ENCODE peak calls at places on chromosome 2, in six cellular contexts. F is HT-29, H is HTR-8/SVneo, C is osteoblast, R is mesothelial cell of epicardium, U is neural progenitor cell. N is an unnamed sample.

GRCh38 chr2:196718796-196719564 is 79.5 kb downstream of the CCDC150 start:
- DNase-seq in C (peak), U (peak), F (peak), H (peak), R (no peak), N (peak)

GRCh38 chr2:168697668-168698121 is 104.7 kb upstream of the NOSTRIN start:
- DNase-seq in R (no peak), C (no peak), H (no peak), U (no peak), F (no peak), N (peak)

GRCh38 chr2:240889601-240890560 is 6.1 kb downstream of the MAB21L4 start:
- DNase-seq in F (peak), U (no peak), C (no peak), R (no peak), H (no peak), N (no peak)

GRCh38 chr2:88838165-88838635 is 146.7 kb downstream of the RPIA start:
- DNase-seq in C (no peak), F (no peak), U (no peak), H (no peak), R (no peak), N (no peak)

GRCh38 chr2:86788881-86789686 is 1.6 kb downstream of the CD8A start:
- DNase-seq in F (no peak), C (peak), H (no peak), U (peak), R (no peak), N (peak)

GRCh38 chr2:70450641-70451250 is 102.9 kb downstream of the TGFA start:
- DNase-seq in C (no peak), H (no peak), F (no peak), U (no peak), R (peak), N (no peak)

GRCh38 chr2:222859786-222860726 is 780 bp upstream of the ACSL3 start:
- DNase-seq in U (peak), H (no peak), F (peak), R (no peak), C (peak), N (peak)

GRCh38 chr2:202034249-202035088 is 814 bp downstream of the FZD7 start:
- DNase-seq in U (peak), C (peak), H (no peak), F (peak), R (peak), N (peak)

GRCh38 chr2:70505613-70506391 is 47.8 kb downstream of the TGFA start:
- DNase-seq in U (no peak), F (no peak), H (no peak), C (no peak), R (no peak), N (no peak)

GRCh38 chr2:164840930-164841718 is 499 bp downstream of the COBLL1 start:
- DNase-seq in U (peak), R (peak), C (peak), H (peak), F (peak), N (peak)

GRCh38 chr2:75548036-75548573 is 12.6 kb downstream of the EVA1A start:
- DNase-seq in H (no peak), C (no peak), U (no peak), F (no peak), R (no peak), N (peak)

GRCh38 chr2:72334806-72335205 is 187.1 kb upstream of the CYP26B1 start:
- DNase-seq in R (no peak), H (no peak), F (no peak), C (no peak), U (no peak), N (no peak)

GRCh38 chr2:168560817-168561485 is 104.9 kb downstream of the CERS6 start:
- DNase-seq in F (no peak), R (no peak), U (no peak), C (no peak), H (no peak), N (no peak)

GRCh38 chr2:197212344-197213262 is 98.0 kb downstream of the ANKRD44 start:
- DNase-seq in H (no peak), R (no peak), F (no peak), U (no peak), C (peak), N (no peak)

GRCh38 chr2:56185582-56186046 is 1.8 kb downstream of the CCDC85A start:
- DNase-seq in H (peak), F (no peak), C (peak), U (peak), R (peak), N (peak)

GRCh38 chr2:290090-290722 is 2.3 kb upstream of the ALKAL2 start:
- DNase-seq in F (peak), R (peak), C (peak), H (peak), U (peak), N (peak)

GRCh38 chr2:169808211-169808610 is 9.5 kb downstream of the SSB start:
- DNase-seq in R (no peak), F (no peak), H (no peak), U (no peak), C (peak), N (no peak)

GRCh38 chr2:161245671-161246070 is 62.6 kb upstream of the PSMD14 start:
- DNase-seq in H (no peak), F (no peak), C (no peak), R (no peak), U (no peak), N (no peak)

GRCh38 chr2:20961858-20962257 is 82.0 kb downstream of the APOB start:
- DNase-seq in H (no peak), R (no peak), U (no peak), F (no peak), C (no peak), N (no peak)

GRCh38 chr2:54084600-54084999 is 30.8 kb upstream of the ACYP2 start:
- DNase-seq in H (no peak), F (peak), U (no peak), C (no peak), R (no peak), N (no peak)

GRCh38 chr2:214310319-214310718 is 100.5 kb upstream of the VWC2L start:
- DNase-seq in R (no peak), U (peak), F (no peak), H (no peak), C (no peak), N (peak)

GRCh38 chr2:136297312-136297711 is 179.4 kb upstream of the CXCR4 start:
- DNase-seq in U (no peak), R (no peak), F (no peak), H (no peak), C (no peak), N (no peak)

GRCh38 chr2:19287324-19287723 is 71.1 kb downstream of the OSR1 start:
- DNase-seq in R (no peak), H (no peak), C (no peak), U (no peak), F (no peak), N (no peak)

GRCh38 chr2:9778471-9779402 is 64.5 kb upstream of the TAF1B start:
- DNase-seq in U (no peak), H (no peak), C (peak), F (no peak), R (no peak), N (peak)

GRCh38 chr2:214774108-214774507 is 35.4 kb downstream of the BARD1 start:
- DNase-seq in C (no peak), H (no peak), U (no peak), R (no peak), F (no peak), N (no peak)